ENCODE peak calls at places on chromosomes 3 and 15, in eight cellular contexts. K, A, E, U, Q, V, B and L are unnamed samples.
A peak's percentile ranks its signal among the peaks of the same experiment; 100 is the strongest.

GRCh38 chr3:172190980-172191379 is 151.6 kb downstream of the FNDC3B start:
- DNase-seq in K (no peak), A (no peak), E (no peak), U (no peak), Q (no peak), V (no peak), B (no peak), L (no peak)

GRCh38 chr3:172939651-172940293 is 189.2 kb downstream of the ECT2 start:
- DNase-seq in K (no peak), A (no peak), E (no peak), U (no peak), Q (peak; percentile 60), V (no peak), B (no peak), L (no peak)

GRCh38 chr15:90708516-90708915 is 8.6 kb upstream of the BLM start:
- DNase-seq in K (no peak), A (no peak), E (no peak), U (no peak), Q (no peak), V (no peak), B (no peak), L (no peak)

GRCh38 chr3:39260957-39261356 is 18.9 kb downstream of the CX3CR1 start:
- DNase-seq in K (no peak), A (peak; percentile 22), E (no peak), U (peak; percentile 59), Q (peak; percentile 74), V (peak; percentile 20), B (no peak), L (peak; percentile 98)

GRCh38 chr15:79339588-79340314 is 28.8 kb downstream of the TMED3 start:
- DNase-seq in K (peak; percentile 15), A (peak; percentile 8), E (no peak), U (no peak), Q (peak; percentile 58), V (no peak), B (peak; percentile 8), L (peak; percentile 30)

GRCh38 chr3:153244961-153245360 is 82.9 kb downstream of the RAP2B start:
- DNase-seq in K (no peak), A (no peak), E (no peak), U (no peak), Q (no peak), V (no peak), B (no peak), L (no peak)

GRCh38 chr3:140343709-140344417 is 334.0 kb upstream of the TRIM42 start:
- DNase-seq in K (no peak), A (no peak), E (no peak), U (no peak), Q (no peak), V (no peak), B (no peak), L (no peak)

GRCh38 chr3:66962624-66963023 is 35.5 kb upstream of the KBTBD8 start:
- DNase-seq in K (no peak), A (peak; percentile 88), E (no peak), U (no peak), Q (no peak), V (no peak), B (no peak), L (no peak)

GRCh38 chr15:81939604-81940440 is 106.0 kb downstream of the MEX3B start:
- DNase-seq in K (peak; percentile 20), A (peak; percentile 45), E (no peak), U (no peak), Q (peak; percentile 52), V (no peak), B (peak; percentile 17), L (peak; percentile 79)

GRCh38 chr3:127289646-127290575 is 2.1 kb upstream of the PRR20G start:
- DNase-seq in K (no peak), A (no peak), E (no peak), U (no peak), Q (no peak), V (no peak), B (no peak), L (no peak)

GRCh38 chr15:75201609-75202250 is at the start of gene C15orf39:
- DNase-seq in K (peak; percentile 80), A (peak; percentile 76), E (peak; percentile 72), U (peak; percentile 83), Q (peak; percentile 83), V (peak; percentile 65), B (peak; percentile 67), L (peak; percentile 74)